ENCODE peak calls at places on chromosomes 13 and 19, in eight cellular contexts. N is choroid plexus epithelial cell, L is breast epithelium, G is bronchial epithelial cell, K is esophagus squamous epithelium, E is left lung, A is glutamatergic neuron, F is AG09309. T is an unnamed sample.

GRCh38 chr13:49466240-49466914 is 22.3 kb downstream of the SETDB2 start:
- DNase-seq in N (no peak), L (no peak), G (no peak), K (no peak), E (no peak), A (no peak), F (no peak), T (no peak)

GRCh38 chr13:50712469-50712868 is 131.0 kb downstream of the DLEU7 start:
- DNase-seq in N (peak), L (no peak), G (no peak), K (no peak), E (no peak), A (no peak), F (no peak), T (no peak)

GRCh38 chr13:77022341-77022740 is 4.6 kb downstream of the FBXL3 start:
- DNase-seq in N (peak), L (no peak), G (peak), K (no peak), E (no peak), A (no peak), F (no peak), T (no peak)

GRCh38 chr19:19460761-19461265 is 54.5 kb downstream of the TSSK6 start:
- DNase-seq in N (no peak), L (peak), G (no peak), K (no peak), E (peak), A (peak), F (no peak), T (peak)

GRCh38 chr13:45511310-45512147 is 46.8 kb downstream of the COG3 start:
- DNase-seq in N (peak), L (no peak), G (peak), K (no peak), E (no peak), A (no peak), F (no peak), T (no peak)

GRCh38 chr13:34391071-34391470 is 551.0 kb upstream of the NBEA start:
- DNase-seq in N (peak), L (no peak), G (peak), K (no peak), E (no peak), A (no peak), F (peak), T (no peak)

GRCh38 chr19:18659281-18660050 is 22.6 kb downstream of the KLHL26 start:
- DNase-seq in N (no peak), L (no peak), G (no peak), K (no peak), E (no peak), A (no peak), F (no peak), T (no peak)

GRCh38 chr13:39350461-39350881 is 252.5 kb downstream of the LHFPL6 start:
- DNase-seq in N (peak), L (no peak), G (no peak), K (no peak), E (no peak), A (no peak), F (no peak), T (no peak)

GRCh38 chr19:38162094-38162493 is 61.9 kb downstream of the DPF1 start:
- DNase-seq in N (no peak), L (no peak), G (peak), K (no peak), E (no peak), A (no peak), F (no peak), T (no peak)

GRCh38 chr13:83503424-83503823 is 378.9 kb downstream of the SLITRK1 start:
- DNase-seq in N (peak), L (no peak), G (peak), K (no peak), E (no peak), A (no peak), F (no peak), T (no peak)

GRCh38 chr13:97212540-97213146 is 9.5 kb upstream of the MBNL2 start:
- DNase-seq in N (peak), L (no peak), G (peak), K (no peak), E (no peak), A (no peak), F (no peak), T (no peak)

GRCh38 chr13:32956595-32956933 is 59.7 kb upstream of the KL start:
- DNase-seq in N (no peak), L (no peak), G (no peak), K (no peak), E (no peak), A (no peak), F (no peak), T (no peak)

GRCh38 chr13:98446234-98446621 is 130.7 kb downstream of the STK24 start:
- DNase-seq in N (no peak), L (no peak), G (no peak), K (no peak), E (no peak), A (no peak), F (no peak), T (no peak)

GRCh38 chr13:98448642-98448928 is 128.3 kb downstream of the STK24 start:
- DNase-seq in N (no peak), L (no peak), G (no peak), K (no peak), E (no peak), A (no peak), F (no peak), T (no peak)

GRCh38 chr13:98449273-98449672 is 127.6 kb downstream of the STK24 start:
- DNase-seq in N (no peak), L (no peak), G (no peak), K (no peak), E (no peak), A (no peak), F (no peak), T (no peak)

GRCh38 chr13:98447130-98447529 is 129.8 kb downstream of the STK24 start:
- DNase-seq in N (no peak), L (no peak), G (no peak), K (no peak), E (no peak), A (no peak), F (no peak), T (no peak)

GRCh38 chr13:98447881-98448641 is 128.8 kb downstream of the STK24 start:
- DNase-seq in N (peak), L (no peak), G (peak), K (no peak), E (no peak), A (peak), F (no peak), T (no peak)
- TF ChIP-seq CTCF in N (peak), L (peak), G (peak), K (no peak), E (no peak), A (peak), F (peak), T (no peak)

DNA sequence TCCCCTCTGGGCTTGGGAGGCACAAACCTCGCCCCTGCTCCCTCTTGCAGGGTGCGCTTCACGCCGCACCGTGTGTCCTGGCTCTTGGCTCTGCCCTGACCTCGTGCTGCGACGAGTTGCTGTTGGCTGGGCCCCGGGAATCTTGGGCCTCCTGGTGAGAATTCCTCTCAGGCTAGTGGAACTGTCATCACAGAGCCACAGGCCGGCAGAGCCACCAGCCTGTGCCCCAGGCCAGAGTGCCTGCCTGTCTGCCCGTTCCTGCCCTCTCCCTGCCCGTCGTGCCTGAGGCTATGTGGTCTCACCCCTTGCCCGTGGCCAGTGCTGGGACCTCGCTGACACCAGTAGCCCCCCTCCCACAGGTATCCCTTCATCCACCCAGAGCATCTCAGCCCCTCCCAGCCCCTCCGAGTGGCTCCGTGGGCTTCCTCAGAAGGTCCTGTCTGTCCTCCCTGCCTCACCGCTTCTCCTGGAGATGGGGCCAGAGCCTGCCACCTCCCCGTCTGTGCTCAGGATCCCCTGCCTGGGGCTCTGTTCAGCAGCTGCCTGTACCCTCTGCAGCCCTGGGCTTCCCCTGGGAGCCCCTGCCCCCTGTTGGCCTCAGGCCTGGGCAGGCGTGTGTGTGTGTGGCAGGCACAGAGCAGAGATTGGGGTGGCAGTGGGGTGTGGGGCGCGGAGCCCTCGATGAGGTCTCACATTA is 13.3 kb downstream of the NDUFB7 start:
- DNase-seq in N (no peak), L (no peak), G (no peak), K (no peak), E (no peak), A (no peak), F (no peak), T (no peak)
- TF ChIP-seq CTCF in N (no peak), L (no peak), G (no peak), K (no peak), E (no peak), A (no peak), F (no peak), T (no peak)

DNA sequence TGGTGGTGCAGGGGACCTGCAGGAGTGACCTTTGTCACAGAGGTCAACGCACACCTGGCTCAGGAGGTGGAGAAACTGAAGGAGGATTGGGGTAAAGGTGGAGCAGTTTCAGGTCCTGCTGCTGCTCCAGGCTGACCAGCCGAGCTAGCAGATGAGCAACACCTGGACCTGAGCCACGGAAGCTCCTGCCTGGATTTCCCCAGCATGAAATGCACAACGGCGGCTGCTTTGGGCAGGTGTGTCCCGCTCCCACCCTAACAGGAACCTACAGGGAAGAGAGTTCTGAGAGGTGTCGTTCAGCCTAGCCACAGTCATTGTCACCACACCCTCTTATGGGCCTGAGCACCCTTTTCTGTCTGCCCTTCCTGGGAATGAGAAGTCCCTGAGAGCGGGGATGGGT is 15.7 kb upstream of the CD177 start:
- DNase-seq in N (no peak), L (no peak), G (no peak), K (no peak), E (no peak), A (no peak), F (no peak), T (no peak)
- TF ChIP-seq CTCF in N (no peak), L (no peak), G (no peak), K (no peak), E (no peak), A (no peak), F (no peak), T (no peak)

GRCh38 chr13:25018729-25019115 is 77.2 kb upstream of the PABPC3 start:
- DNase-seq in N (no peak), L (no peak), G (no peak), K (no peak), E (no peak), A (peak), F (no peak), T (no peak)
- TF ChIP-seq CTCF in N (no peak), L (no peak), G (no peak), K (no peak), E (no peak), A (no peak), F (no peak), T (no peak)

GRCh38 chr19:685457-685931 is 9.3 kb downstream of the FSTL3 start:
- DNase-seq in N (no peak), L (no peak), G (no peak), K (no peak), E (no peak), A (no peak), F (no peak), T (no peak)
- TF ChIP-seq CTCF in N (no peak), L (no peak), G (no peak), K (no peak), E (no peak), A (no peak), F (no peak), T (no peak)